ENCODE peak calls at places on chromosomes 12 and 14, in seven cellular contexts. H is stimulated activated CD4-positive, alpha-beta T cell treated with anti-CD3 and anti-CD28 coated beads, Interleukin-15, amount 100 ng/mL, for 24 hours; J is endothelial cell; N is left cardiac atrium; D is activated T-cell treated with anti-CD3 and anti-CD28 coated beads, Interleukin-2, amount 50 U/mL, for 48 hours; A is HTR-8/SVneo; L is GM04503. M is an unnamed sample.
A peak's percentile ranks its signal among the peaks of the same experiment; 100 is the strongest.

GRCh38 chr12:115323223-115323905 is 639.4 kb upstream of the TBX3 start:
- DNase-seq in H (no peak), J (no peak), N (no peak), D (no peak), A (no peak), L (no peak), M (no peak)

GRCh38 chr12:10182662-10183061 is 3.8 kb downstream of the TMEM52B start:
- DNase-seq in H (no peak), J (no peak), N (no peak), D (no peak), A (no peak), L (no peak), M (no peak)

GRCh38 chr12:70849265-70849960 is 71.1 kb downstream of the PTPRR start:
- DNase-seq in H (no peak), J (no peak), N (no peak), D (no peak), A (peak; percentile 3), L (no peak), M (no peak)

GRCh38 chr12:127179199-127179598 is 1087.8 kb upstream of the TMEM132C start:
- DNase-seq in H (no peak), J (no peak), N (no peak), D (no peak), A (no peak), L (peak; percentile 35), M (no peak)

GRCh38 chr12:92539966-92540791 is 162.6 kb upstream of the PLEKHG7 start:
- DNase-seq in H (no peak), J (no peak), N (peak; percentile 22), D (no peak), A (no peak), L (no peak), M (peak; percentile 29)

GRCh38 chr14:36293824-36294223 is 26.6 kb downstream of the MBIP start:
- DNase-seq in H (no peak), J (no peak), N (no peak), D (no peak), A (no peak), L (peak; percentile 34), M (no peak)

GRCh38 chr12:48004941-48005749 is 869 bp upstream of the COL2A1 start:
- DNase-seq in H (no peak), J (no peak), N (no peak), D (no peak), A (no peak), L (no peak), M (no peak)

GRCh38 chr14:53391156-53391555 is 238.0 kb upstream of the DDHD1 start:
- DNase-seq in H (no peak), J (no peak), N (peak; percentile 17), D (no peak), A (peak; percentile 33), L (peak; percentile 41), M (no peak)

M was measured in natural killer cell.